ENCODE peak calls at places on chromosomes 12 and 14, in six cellular contexts. One of them, this sample, is unnamed.

GRCh38 chr14:58547649-58548048 is 90.1 kb upstream of the DACT1 start:
- DNase-seq in K562: no peak
- DNase-seq in HepG2: no peak
- DNase-seq in transverse colon: no peak
- DNase-seq in GM23338: peak; percentile 22
- DNase-seq in prostate gland: no peak
- DNase-seq in this sample: no peak

GRCh38 chr12:111578276-111578970 is 20.7 kb downstream of the ATXN2 start:
- DNase-seq in prostate gland: no peak
- DNase-seq in HepG2: peak; percentile 89
- DNase-seq in transverse colon: no peak
- DNase-seq in GM23338: no peak
- DNase-seq in K562: no peak
- DNase-seq in this sample: no peak

GRCh38 chr14:24226477-24226876 is 5.7 kb downstream of the NEDD8 start:
- DNase-seq in transverse colon: no peak
- DNase-seq in GM23338: no peak
- DNase-seq in K562: no peak
- DNase-seq in HepG2: no peak
- DNase-seq in prostate gland: no peak
- DNase-seq in this sample: no peak

GRCh38 chr12:1171657-1172056 is 180.6 kb downstream of the ERC1 start:
- DNase-seq in K562: no peak
- DNase-seq in prostate gland: no peak
- DNase-seq in transverse colon: no peak
- DNase-seq in GM23338: no peak
- DNase-seq in HepG2: no peak
- DNase-seq in this sample: no peak

GRCh38 chr12:1936406-1937320 is 18.2 kb upstream of the CACNA2D4 start:
- DNase-seq in K562: no peak
- DNase-seq in transverse colon: peak; percentile 87
- DNase-seq in HepG2: no peak
- DNase-seq in GM23338: no peak
- DNase-seq in prostate gland: peak; percentile 88
- DNase-seq in this sample: no peak

GRCh38 chr12:48334807-48335206 is 15.9 kb downstream of the ZNF641 start:
- DNase-seq in GM23338: no peak
- DNase-seq in K562: no peak
- DNase-seq in HepG2: no peak
- DNase-seq in transverse colon: no peak
- DNase-seq in prostate gland: no peak
- DNase-seq in this sample: no peak

GRCh38 chr12:120534703-120535655 is 823 bp downstream of the RNF10 start:
- DNase-seq in prostate gland: peak; percentile 22
- DNase-seq in transverse colon: peak; percentile 54
- DNase-seq in K562: peak; percentile 62
- DNase-seq in HepG2: no peak
- DNase-seq in GM23338: peak; percentile 67
- DNase-seq in this sample: peak; percentile 46

GRCh38 chr12:40921563-40922163 is 229.4 kb downstream of the CNTN1 start:
- DNase-seq in HepG2: peak; percentile 8
- DNase-seq in GM23338: peak; percentile 56
- DNase-seq in transverse colon: no peak
- DNase-seq in K562: peak; percentile 14
- DNase-seq in prostate gland: no peak
- DNase-seq in this sample: no peak

GRCh38 chr12:27733052-27733656 is 22.5 kb downstream of the MRPS35 start:
- DNase-seq in prostate gland: no peak
- DNase-seq in K562: peak; percentile 37
- DNase-seq in HepG2: peak; percentile 10
- DNase-seq in GM23338: peak; percentile 44
- DNase-seq in transverse colon: peak; percentile 35
- DNase-seq in this sample: no peak

GRCh38 chr14:81450100-81450531 is 50.0 kb upstream of the STON2 start:
- DNase-seq in prostate gland: no peak
- DNase-seq in HepG2: no peak
- DNase-seq in GM23338: peak; percentile 52
- DNase-seq in transverse colon: no peak
- DNase-seq in K562: no peak
- DNase-seq in this sample: no peak

GRCh38 chr14:58296731-58297130 is 1.6 kb upstream of the ARID4A start:
- DNase-seq in HepG2: no peak
- DNase-seq in transverse colon: no peak
- DNase-seq in prostate gland: no peak
- DNase-seq in GM23338: no peak
- DNase-seq in K562: peak; percentile 8
- DNase-seq in this sample: no peak

GRCh38 chr12:107803092-107803491 is 28.6 kb downstream of the ASCL4 start:
- DNase-seq in GM23338: no peak
- DNase-seq in HepG2: no peak
- DNase-seq in prostate gland: no peak
- DNase-seq in K562: no peak
- DNase-seq in transverse colon: no peak
- DNase-seq in this sample: no peak

GRCh38 chr12:97751704-97752103 is 289.1 kb downstream of the RMST start:
- DNase-seq in HepG2: no peak
- DNase-seq in prostate gland: peak; percentile 16
- DNase-seq in GM23338: no peak
- DNase-seq in K562: no peak
- DNase-seq in transverse colon: no peak
- DNase-seq in this sample: no peak

GRCh38 chr14:36582011-36582873 is at the start of gene NKX2-8:
- DNase-seq in GM23338: peak; percentile 70
- DNase-seq in prostate gland: no peak
- DNase-seq in transverse colon: no peak
- DNase-seq in K562: peak; percentile 19
- DNase-seq in HepG2: no peak
- DNase-seq in this sample: peak; percentile 8

GRCh38 chr14:43595373-43595772 is 911.7 kb downstream of the FSCB start:
- DNase-seq in HepG2: no peak
- DNase-seq in GM23338: no peak
- DNase-seq in K562: no peak
- DNase-seq in transverse colon: no peak
- DNase-seq in prostate gland: no peak
- DNase-seq in this sample: no peak

GRCh38 chr14:96502621-96503251 is 554 bp downstream of the PAPOLA start:
- DNase-seq in HepG2: peak; percentile 26
- DNase-seq in transverse colon: peak; percentile 58
- DNase-seq in prostate gland: peak; percentile 38
- DNase-seq in GM23338: peak; percentile 79
- DNase-seq in K562: peak; percentile 74
- DNase-seq in this sample: peak; percentile 60

GRCh38 chr12:15208871-15209656 is 12.2 kb downstream of the RERG start:
- DNase-seq in K562: no peak
- DNase-seq in transverse colon: no peak
- DNase-seq in GM23338: no peak
- DNase-seq in HepG2: no peak
- DNase-seq in prostate gland: no peak
- DNase-seq in this sample: no peak

GRCh38 chr14:89386214-89386886 is 30.7 kb downstream of the FOXN3 start:
- DNase-seq in GM23338: no peak
- DNase-seq in K562: no peak
- DNase-seq in transverse colon: no peak
- DNase-seq in prostate gland: no peak
- DNase-seq in HepG2: no peak
- DNase-seq in this sample: no peak

GRCh38 chr12:113388351-113388750 is 15.3 kb downstream of the SDS start:
- DNase-seq in prostate gland: no peak
- DNase-seq in K562: no peak
- DNase-seq in GM23338: no peak
- DNase-seq in HepG2: no peak
- DNase-seq in transverse colon: no peak
- DNase-seq in this sample: no peak

GRCh38 chr14:45664668-45665356 is 411.8 kb upstream of the MIS18BP1 start:
- DNase-seq in HepG2: no peak
- DNase-seq in GM23338: peak; percentile 77
- DNase-seq in K562: no peak
- DNase-seq in prostate gland: no peak
- DNase-seq in transverse colon: no peak
- DNase-seq in this sample: no peak

GRCh38 chr14:104871656-104872468 is 6.8 kb downstream of the CEP170B start:
- DNase-seq in GM23338: no peak
- DNase-seq in K562: no peak
- DNase-seq in transverse colon: no peak
- DNase-seq in prostate gland: no peak
- DNase-seq in HepG2: no peak
- DNase-seq in this sample: no peak
- TF ChIP-seq POLR2AphosphoS5 in GM23338: no peak
- TF ChIP-seq POLR2AphosphoS5 in K562: no peak
- TF ChIP-seq POLR2AphosphoS5 in transverse colon: no peak
- TF ChIP-seq POLR2AphosphoS5 in prostate gland: no peak
- TF ChIP-seq POLR2AphosphoS5 in HepG2: no peak
- TF ChIP-seq POLR2AphosphoS5 in this sample: no peak

GRCh38 chr12:4828176-4828575 is 81.5 kb upstream of the KCNA1 start:
- DNase-seq in HepG2: no peak
- DNase-seq in K562: no peak
- DNase-seq in transverse colon: no peak
- DNase-seq in prostate gland: no peak
- DNase-seq in GM23338: no peak
- DNase-seq in this sample: no peak

GRCh38 chr12:4826909-4827308 is 82.8 kb upstream of the KCNA1 start:
- DNase-seq in HepG2: no peak
- DNase-seq in GM23338: no peak
- DNase-seq in K562: no peak
- DNase-seq in transverse colon: no peak
- DNase-seq in prostate gland: no peak
- DNase-seq in this sample: no peak

GRCh38 chr12:4830568-4830967 is 79.1 kb upstream of the KCNA1 start:
- DNase-seq in K562: no peak
- DNase-seq in prostate gland: no peak
- DNase-seq in transverse colon: no peak
- DNase-seq in HepG2: no peak
- DNase-seq in GM23338: peak; percentile 24
- DNase-seq in this sample: no peak

GRCh38 chr12:4829793-4830162 is 79.9 kb upstream of the KCNA1 start:
- DNase-seq in K562: no peak
- DNase-seq in HepG2: no peak
- DNase-seq in transverse colon: no peak
- DNase-seq in prostate gland: no peak
- DNase-seq in GM23338: no peak
- DNase-seq in this sample: no peak

GRCh38 chr12:4829161-4829792 is 80.4 kb upstream of the KCNA1 start:
- DNase-seq in K562: no peak
- DNase-seq in transverse colon: no peak
- DNase-seq in HepG2: no peak
- DNase-seq in prostate gland: no peak
- DNase-seq in GM23338: no peak
- DNase-seq in this sample: peak; percentile 45
- TF ChIP-seq POLR2AphosphoS5 in K562: no peak
- TF ChIP-seq POLR2AphosphoS5 in transverse colon: no peak
- TF ChIP-seq POLR2AphosphoS5 in HepG2: no peak
- TF ChIP-seq POLR2AphosphoS5 in prostate gland: no peak
- TF ChIP-seq POLR2AphosphoS5 in GM23338: no peak
- TF ChIP-seq POLR2AphosphoS5 in this sample: peak; percentile 60

GRCh38 chr14:72644758-72645489 is 249.0 kb downstream of the DPF3 start:
- DNase-seq in HepG2: no peak
- DNase-seq in transverse colon: no peak
- DNase-seq in prostate gland: no peak
- DNase-seq in K562: no peak
- DNase-seq in GM23338: peak; percentile 18
- DNase-seq in this sample: no peak

GRCh38 chr14:72641086-72641485 is 252.8 kb downstream of the DPF3 start:
- DNase-seq in GM23338: no peak
- DNase-seq in HepG2: no peak
- DNase-seq in prostate gland: no peak
- DNase-seq in transverse colon: no peak
- DNase-seq in K562: no peak
- DNase-seq in this sample: no peak

GRCh38 chr14:72645706-72646105 is 248.2 kb downstream of the DPF3 start:
- DNase-seq in K562: no peak
- DNase-seq in transverse colon: no peak
- DNase-seq in prostate gland: no peak
- DNase-seq in HepG2: no peak
- DNase-seq in GM23338: no peak
- DNase-seq in this sample: no peak

GRCh38 chr14:72644038-72644437 is 249.9 kb downstream of the DPF3 start:
- DNase-seq in K562: no peak
- DNase-seq in HepG2: no peak
- DNase-seq in GM23338: no peak
- DNase-seq in prostate gland: no peak
- DNase-seq in transverse colon: no peak
- DNase-seq in this sample: no peak

GRCh38 chr14:72643317-72643801 is 250.5 kb downstream of the DPF3 start:
- DNase-seq in GM23338: no peak
- DNase-seq in HepG2: no peak
- DNase-seq in prostate gland: no peak
- DNase-seq in K562: no peak
- DNase-seq in transverse colon: no peak
- DNase-seq in this sample: no peak
- TF ChIP-seq POLR2AphosphoS5 in GM23338: no peak
- TF ChIP-seq POLR2AphosphoS5 in HepG2: no peak
- TF ChIP-seq POLR2AphosphoS5 in prostate gland: no peak
- TF ChIP-seq POLR2AphosphoS5 in K562: no peak
- TF ChIP-seq POLR2AphosphoS5 in transverse colon: no peak
- TF ChIP-seq POLR2AphosphoS5 in this sample: no peak

GRCh38 chr12:118376089-118377004 is at the start of gene SUDS3:
- DNase-seq in HepG2: peak; percentile 78
- DNase-seq in GM23338: peak; percentile 95
- DNase-seq in prostate gland: peak; percentile 89
- DNase-seq in transverse colon: peak; percentile 96
- DNase-seq in K562: peak; percentile 81
- DNase-seq in this sample: peak; percentile 71
- TF ChIP-seq POLR2AphosphoS5 in HepG2: peak; percentile 39
- TF ChIP-seq POLR2AphosphoS5 in GM23338: peak; percentile 64
- TF ChIP-seq POLR2AphosphoS5 in prostate gland: peak; percentile 88
- TF ChIP-seq POLR2AphosphoS5 in transverse colon: peak; percentile 57
- TF ChIP-seq POLR2AphosphoS5 in K562: peak; percentile 39
- TF ChIP-seq POLR2AphosphoS5 in this sample: no peak

GRCh38 chr12:110137786-110138185 is 13.6 kb downstream of the IFT81 start:
- DNase-seq in prostate gland: no peak
- DNase-seq in GM23338: no peak
- DNase-seq in transverse colon: no peak
- DNase-seq in K562: no peak
- DNase-seq in HepG2: no peak
- DNase-seq in this sample: no peak
- TF ChIP-seq POLR2AphosphoS5 in prostate gland: no peak
- TF ChIP-seq POLR2AphosphoS5 in GM23338: no peak
- TF ChIP-seq POLR2AphosphoS5 in transverse colon: no peak
- TF ChIP-seq POLR2AphosphoS5 in K562: no peak
- TF ChIP-seq POLR2AphosphoS5 in HepG2: no peak
- TF ChIP-seq POLR2AphosphoS5 in this sample: no peak

GRCh38 chr12:55572168-55572567 is at the start of gene OR2AP1:
- DNase-seq in prostate gland: no peak
- DNase-seq in transverse colon: no peak
- DNase-seq in HepG2: no peak
- DNase-seq in K562: no peak
- DNase-seq in GM23338: no peak
- DNase-seq in this sample: no peak
- TF ChIP-seq POLR2AphosphoS5 in prostate gland: no peak
- TF ChIP-seq POLR2AphosphoS5 in transverse colon: no peak
- TF ChIP-seq POLR2AphosphoS5 in HepG2: no peak
- TF ChIP-seq POLR2AphosphoS5 in K562: no peak
- TF ChIP-seq POLR2AphosphoS5 in GM23338: no peak
- TF ChIP-seq POLR2AphosphoS5 in this sample: no peak

DNA sequence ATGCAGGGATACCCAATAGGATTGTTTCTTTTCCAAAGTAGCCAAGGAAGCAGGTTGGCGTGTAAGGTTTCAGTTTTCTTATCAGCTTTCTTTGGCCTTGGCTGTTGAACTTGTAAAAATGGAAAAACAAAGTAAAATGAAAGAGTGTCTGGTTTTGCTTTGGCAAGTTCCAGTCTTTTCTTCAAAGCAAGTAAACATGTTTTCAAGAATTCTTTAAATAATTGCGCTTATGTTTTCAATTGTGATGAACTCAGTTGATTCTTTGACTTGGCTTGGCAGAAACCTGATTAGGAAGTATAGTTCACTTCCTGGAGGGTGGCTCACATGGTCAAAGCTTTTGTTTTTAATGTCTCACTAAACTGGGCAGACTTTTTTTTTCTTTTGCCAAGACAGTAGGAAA is 112.2 kb upstream of the USP44 start:
- DNase-seq in HepG2: peak; percentile 23
- DNase-seq in transverse colon: no peak
- DNase-seq in prostate gland: peak; percentile 16
- DNase-seq in K562: no peak
- DNase-seq in GM23338: no peak
- DNase-seq in this sample: no peak
- TF ChIP-seq POLR2AphosphoS5 in HepG2: no peak
- TF ChIP-seq POLR2AphosphoS5 in transverse colon: no peak
- TF ChIP-seq POLR2AphosphoS5 in prostate gland: peak; percentile 69
- TF ChIP-seq POLR2AphosphoS5 in K562: no peak
- TF ChIP-seq POLR2AphosphoS5 in GM23338: no peak
- TF ChIP-seq POLR2AphosphoS5 in this sample: no peak